ENCODE peak calls at places on chromosome 15, in ten cellular contexts. One of them, this sample, is unnamed.

GRCh38 chr15:62850791-62851291 is 191.7 kb upstream of the TPM1 start:
- DNase-seq in KBM-7: no peak
- DNase-seq in AG20443: peak; percentile 74
- DNase-seq in right lobe of liver: no peak
- DNase-seq in activated CD4-positive, alpha-beta T cell treated with anti-CD3 and anti-CD28 coated beads, Interleukin-2, amount 50 U/mL, for 24 hours: no peak
- DNase-seq in globus pallidus: no peak
- DNase-seq in HTR-8/SVneo: peak; percentile 80
- DNase-seq in neural crest cell: no peak
- DNase-seq in foreskin melanocyte: no peak
- DNase-seq in NCI-H774: no peak
- DNase-seq in this sample: no peak

GRCh38 chr15:51121118-51121517 is 26.4 kb upstream of the TNFAIP8L3 start:
- DNase-seq in KBM-7: peak; percentile 32
- DNase-seq in AG20443: peak; percentile 83
- DNase-seq in right lobe of liver: no peak
- DNase-seq in activated CD4-positive, alpha-beta T cell treated with anti-CD3 and anti-CD28 coated beads, Interleukin-2, amount 50 U/mL, for 24 hours: no peak
- DNase-seq in globus pallidus: no peak
- DNase-seq in HTR-8/SVneo: peak; percentile 18
- DNase-seq in neural crest cell: no peak
- DNase-seq in foreskin melanocyte: no peak
- DNase-seq in NCI-H774: no peak
- DNase-seq in this sample: peak; percentile 33

GRCh38 chr15:70870066-70870465 is 16.1 kb upstream of the LARP6 start:
- DNase-seq in KBM-7: no peak
- DNase-seq in AG20443: peak; percentile 64
- DNase-seq in right lobe of liver: no peak
- DNase-seq in activated CD4-positive, alpha-beta T cell treated with anti-CD3 and anti-CD28 coated beads, Interleukin-2, amount 50 U/mL, for 24 hours: no peak
- DNase-seq in globus pallidus: no peak
- DNase-seq in HTR-8/SVneo: peak; percentile 63
- DNase-seq in neural crest cell: no peak
- DNase-seq in foreskin melanocyte: no peak
- DNase-seq in NCI-H774: no peak
- DNase-seq in this sample: no peak

GRCh38 chr15:56199038-56199437 is 44.6 kb downstream of the RFX7 start:
- DNase-seq in KBM-7: no peak
- DNase-seq in AG20443: no peak
- DNase-seq in right lobe of liver: no peak
- DNase-seq in activated CD4-positive, alpha-beta T cell treated with anti-CD3 and anti-CD28 coated beads, Interleukin-2, amount 50 U/mL, for 24 hours: no peak
- DNase-seq in globus pallidus: no peak
- DNase-seq in HTR-8/SVneo: no peak
- DNase-seq in neural crest cell: no peak
- DNase-seq in foreskin melanocyte: no peak
- DNase-seq in NCI-H774: no peak
- DNase-seq in this sample: no peak

GRCh38 chr15:40266828-40267304 is 16.0 kb downstream of the ANKRD63 start:
- DNase-seq in KBM-7: no peak
- DNase-seq in AG20443: peak; percentile 97
- DNase-seq in right lobe of liver: no peak
- DNase-seq in activated CD4-positive, alpha-beta T cell treated with anti-CD3 and anti-CD28 coated beads, Interleukin-2, amount 50 U/mL, for 24 hours: no peak
- DNase-seq in globus pallidus: no peak
- DNase-seq in HTR-8/SVneo: peak; percentile 53
- DNase-seq in neural crest cell: no peak
- DNase-seq in foreskin melanocyte: peak; percentile 84
- DNase-seq in NCI-H774: no peak
- DNase-seq in this sample: peak; percentile 65

GRCh38 chr15:40633178-40633577 is 39.1 kb downstream of the KNL1 start:
- DNase-seq in KBM-7: no peak
- DNase-seq in AG20443: no peak
- DNase-seq in right lobe of liver: no peak
- DNase-seq in activated CD4-positive, alpha-beta T cell treated with anti-CD3 and anti-CD28 coated beads, Interleukin-2, amount 50 U/mL, for 24 hours: no peak
- DNase-seq in globus pallidus: no peak
- DNase-seq in HTR-8/SVneo: no peak
- DNase-seq in neural crest cell: no peak
- DNase-seq in foreskin melanocyte: no peak
- DNase-seq in NCI-H774: no peak
- DNase-seq in this sample: no peak

GRCh38 chr15:77013786-77014136 is 18.8 kb downstream of the PSTPIP1 start:
- DNase-seq in KBM-7: peak; percentile 42
- DNase-seq in AG20443: no peak
- DNase-seq in right lobe of liver: no peak
- DNase-seq in activated CD4-positive, alpha-beta T cell treated with anti-CD3 and anti-CD28 coated beads, Interleukin-2, amount 50 U/mL, for 24 hours: peak; percentile 67
- DNase-seq in globus pallidus: no peak
- DNase-seq in HTR-8/SVneo: no peak
- DNase-seq in neural crest cell: no peak
- DNase-seq in foreskin melanocyte: no peak
- DNase-seq in NCI-H774: no peak
- DNase-seq in this sample: no peak

GRCh38 chr15:51907136-51907862 is 64.3 kb downstream of the LEO1 start:
- DNase-seq in KBM-7: no peak
- DNase-seq in AG20443: peak; percentile 17
- DNase-seq in right lobe of liver: peak; percentile 79
- DNase-seq in activated CD4-positive, alpha-beta T cell treated with anti-CD3 and anti-CD28 coated beads, Interleukin-2, amount 50 U/mL, for 24 hours: no peak
- DNase-seq in globus pallidus: no peak
- DNase-seq in HTR-8/SVneo: no peak
- DNase-seq in neural crest cell: no peak
- DNase-seq in foreskin melanocyte: no peak
- DNase-seq in NCI-H774: peak; percentile 93
- DNase-seq in this sample: peak; percentile 66

GRCh38 chr15:36432162-36432561 is 147.3 kb upstream of the CDIN1 start:
- DNase-seq in KBM-7: no peak
- DNase-seq in AG20443: peak; percentile 12
- DNase-seq in right lobe of liver: no peak
- DNase-seq in activated CD4-positive, alpha-beta T cell treated with anti-CD3 and anti-CD28 coated beads, Interleukin-2, amount 50 U/mL, for 24 hours: no peak
- DNase-seq in globus pallidus: no peak
- DNase-seq in HTR-8/SVneo: no peak
- DNase-seq in neural crest cell: no peak
- DNase-seq in foreskin melanocyte: no peak
- DNase-seq in NCI-H774: no peak
- DNase-seq in this sample: no peak

GRCh38 chr15:80436511-80437307 is 32.5 kb downstream of the ARNT2 start:
- DNase-seq in KBM-7: no peak
- DNase-seq in AG20443: peak; percentile 34
- DNase-seq in right lobe of liver: no peak
- DNase-seq in activated CD4-positive, alpha-beta T cell treated with anti-CD3 and anti-CD28 coated beads, Interleukin-2, amount 50 U/mL, for 24 hours: no peak
- DNase-seq in globus pallidus: no peak
- DNase-seq in HTR-8/SVneo: peak; percentile 34
- DNase-seq in neural crest cell: no peak
- DNase-seq in foreskin melanocyte: no peak
- DNase-seq in NCI-H774: no peak
- DNase-seq in this sample: no peak

GRCh38 chr15:90790057-90790456 is 72.9 kb downstream of the BLM start:
- DNase-seq in KBM-7: no peak
- DNase-seq in AG20443: no peak
- DNase-seq in right lobe of liver: no peak
- DNase-seq in activated CD4-positive, alpha-beta T cell treated with anti-CD3 and anti-CD28 coated beads, Interleukin-2, amount 50 U/mL, for 24 hours: no peak
- DNase-seq in globus pallidus: no peak
- DNase-seq in HTR-8/SVneo: no peak
- DNase-seq in neural crest cell: no peak
- DNase-seq in foreskin melanocyte: no peak
- DNase-seq in NCI-H774: no peak
- DNase-seq in this sample: no peak

GRCh38 chr15:74384566-74385441 is 17.4 kb upstream of the CYP11A1 start:
- DNase-seq in KBM-7: peak; percentile 64
- DNase-seq in AG20443: peak; percentile 43
- DNase-seq in right lobe of liver: no peak
- DNase-seq in activated CD4-positive, alpha-beta T cell treated with anti-CD3 and anti-CD28 coated beads, Interleukin-2, amount 50 U/mL, for 24 hours: no peak
- DNase-seq in globus pallidus: no peak
- DNase-seq in HTR-8/SVneo: no peak
- DNase-seq in neural crest cell: no peak
- DNase-seq in foreskin melanocyte: no peak
- DNase-seq in NCI-H774: no peak
- DNase-seq in this sample: peak; percentile 49

GRCh38 chr15:32668942-32669341 is 27.4 kb downstream of the SCG5 start:
- DNase-seq in KBM-7: no peak
- DNase-seq in AG20443: no peak
- DNase-seq in right lobe of liver: no peak
- DNase-seq in activated CD4-positive, alpha-beta T cell treated with anti-CD3 and anti-CD28 coated beads, Interleukin-2, amount 50 U/mL, for 24 hours: no peak
- DNase-seq in globus pallidus: no peak
- DNase-seq in HTR-8/SVneo: no peak
- DNase-seq in neural crest cell: no peak
- DNase-seq in foreskin melanocyte: no peak
- DNase-seq in NCI-H774: no peak
- DNase-seq in this sample: no peak

GRCh38 chr15:74627766-74628165 is 12.1 kb downstream of the CLK3 start:
- DNase-seq in KBM-7: no peak
- DNase-seq in AG20443: no peak
- DNase-seq in right lobe of liver: no peak
- DNase-seq in activated CD4-positive, alpha-beta T cell treated with anti-CD3 and anti-CD28 coated beads, Interleukin-2, amount 50 U/mL, for 24 hours: no peak
- DNase-seq in globus pallidus: no peak
- DNase-seq in HTR-8/SVneo: no peak
- DNase-seq in neural crest cell: no peak
- DNase-seq in foreskin melanocyte: no peak
- DNase-seq in NCI-H774: no peak
- DNase-seq in this sample: no peak

GRCh38 chr15:65819563-65819960 is 27.5 kb upstream of the DENND4A start:
- DNase-seq in KBM-7: no peak
- DNase-seq in AG20443: no peak
- DNase-seq in right lobe of liver: no peak
- DNase-seq in activated CD4-positive, alpha-beta T cell treated with anti-CD3 and anti-CD28 coated beads, Interleukin-2, amount 50 U/mL, for 24 hours: no peak
- DNase-seq in globus pallidus: no peak
- DNase-seq in HTR-8/SVneo: no peak
- DNase-seq in neural crest cell: no peak
- DNase-seq in foreskin melanocyte: no peak
- DNase-seq in NCI-H774: peak; percentile 37
- DNase-seq in this sample: no peak